ENCODE peak calls at places on chromosome 3, in seven cellular contexts. One of them, this sample, is unnamed.

GRCh38 chr3:123883656-123884257 is 375 bp downstream of the MYLK start:
- DNase-seq in iPS DF 6.9: no peak
- DNase-seq in keratinocyte: no peak
- DNase-seq in NT2/D1: no peak
- DNase-seq in Panc1: no peak
- DNase-seq in psoas muscle: no peak
- DNase-seq in cardiac muscle cell: peak; percentile 13
- DNase-seq in this sample: peak; percentile 67

GRCh38 chr3:194386610-194387009 is 12.5 kb downstream of the GP5 start:
- DNase-seq in psoas muscle: no peak
- DNase-seq in NT2/D1: no peak
- DNase-seq in keratinocyte: no peak
- DNase-seq in iPS DF 6.9: no peak
- DNase-seq in cardiac muscle cell: no peak
- DNase-seq in Panc1: no peak
- DNase-seq in this sample: peak; percentile 12

GRCh38 chr3:101886626-101887025 is 37.3 kb downstream of the NFKBIZ start:
- DNase-seq in NT2/D1: no peak
- DNase-seq in iPS DF 6.9: no peak
- DNase-seq in cardiac muscle cell: no peak
- DNase-seq in Panc1: no peak
- DNase-seq in keratinocyte: peak; percentile 35
- DNase-seq in psoas muscle: no peak
- DNase-seq in this sample: no peak

GRCh38 chr3:78918361-78919020 is 849.3 kb downstream of the ROBO1 start:
- DNase-seq in cardiac muscle cell: peak; percentile 24
- DNase-seq in keratinocyte: no peak
- DNase-seq in iPS DF 6.9: no peak
- DNase-seq in Panc1: no peak
- DNase-seq in NT2/D1: no peak
- DNase-seq in psoas muscle: no peak
- DNase-seq in this sample: no peak

GRCh38 chr3:64648927-64649906 is 38.6 kb downstream of the ADAMTS9 start:
- DNase-seq in keratinocyte: no peak
- DNase-seq in NT2/D1: no peak
- DNase-seq in cardiac muscle cell: no peak
- DNase-seq in iPS DF 6.9: no peak
- DNase-seq in psoas muscle: no peak
- DNase-seq in Panc1: no peak
- DNase-seq in this sample: no peak

GRCh38 chr3:192833177-192833890 is 84.3 kb downstream of the MB21D2 start:
- DNase-seq in NT2/D1: no peak
- DNase-seq in iPS DF 6.9: no peak
- DNase-seq in Panc1: no peak
- DNase-seq in cardiac muscle cell: peak; percentile 77
- DNase-seq in keratinocyte: no peak
- DNase-seq in psoas muscle: no peak
- DNase-seq in this sample: no peak

GRCh38 chr3:37826933-37827332 is 34.7 kb upstream of the CTDSPL start:
- DNase-seq in cardiac muscle cell: no peak
- DNase-seq in keratinocyte: no peak
- DNase-seq in psoas muscle: no peak
- DNase-seq in NT2/D1: no peak
- DNase-seq in Panc1: no peak
- DNase-seq in iPS DF 6.9: no peak
- DNase-seq in this sample: no peak

GRCh38 chr3:119508172-119508845 is 10.0 kb downstream of the TIMMDC1 start:
- DNase-seq in psoas muscle: no peak
- DNase-seq in Panc1: no peak
- DNase-seq in keratinocyte: no peak
- DNase-seq in cardiac muscle cell: no peak
- DNase-seq in NT2/D1: no peak
- DNase-seq in iPS DF 6.9: no peak
- DNase-seq in this sample: no peak

GRCh38 chr3:126998320-126998719 is 15.4 kb downstream of the PLXNA1 start:
- DNase-seq in NT2/D1: no peak
- DNase-seq in psoas muscle: no peak
- DNase-seq in Panc1: no peak
- DNase-seq in keratinocyte: no peak
- DNase-seq in iPS DF 6.9: no peak
- DNase-seq in cardiac muscle cell: no peak
- DNase-seq in this sample: no peak

GRCh38 chr3:109563149-109563548 is 225.8 kb upstream of the DPPA4 start:
- DNase-seq in cardiac muscle cell: no peak
- DNase-seq in Panc1: no peak
- DNase-seq in keratinocyte: no peak
- DNase-seq in psoas muscle: no peak
- DNase-seq in iPS DF 6.9: no peak
- DNase-seq in NT2/D1: no peak
- DNase-seq in this sample: no peak

DNA sequence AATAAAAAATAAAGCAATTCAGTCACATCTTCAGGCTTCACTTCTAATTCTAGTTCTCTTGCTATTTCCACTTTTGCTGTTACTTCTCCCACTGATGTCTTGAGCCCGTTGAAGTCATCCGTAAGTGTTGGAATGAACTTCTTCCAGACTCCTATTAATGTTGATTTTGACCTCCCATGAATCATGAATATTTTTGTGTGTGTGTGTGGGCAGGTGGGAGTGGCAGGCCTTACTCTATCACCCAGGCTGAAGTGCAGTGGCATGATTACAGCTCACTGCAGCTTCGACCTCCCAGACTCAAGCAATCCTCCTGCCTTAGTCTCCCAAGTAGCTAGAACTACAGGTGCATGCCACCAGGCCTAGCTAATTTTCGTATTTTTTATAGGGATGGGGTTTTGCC is 10.7 kb downstream of the USP4 start:
- DNase-seq in cardiac muscle cell: no peak
- DNase-seq in psoas muscle: no peak
- DNase-seq in Panc1: no peak
- DNase-seq in keratinocyte: no peak
- DNase-seq in iPS DF 6.9: no peak
- DNase-seq in NT2/D1: no peak
- DNase-seq in this sample: no peak
- H3K36me3 ChIP-seq in cardiac muscle cell: peaks cover 42% of the 10 kb centered on the region
- H3K36me3 ChIP-seq in psoas muscle: peaks cover 100% of the 10 kb centered on the region
- H3K36me3 ChIP-seq in Panc1: peaks cover 5% of the 10 kb centered on the region
- H3K36me3 ChIP-seq in keratinocyte: peaks cover 27% of the 10 kb centered on the region
- H3K36me3 ChIP-seq in iPS DF 6.9: peaks cover 16% of the 10 kb centered on the region
- H3K36me3 ChIP-seq in NT2/D1: peaks cover 74% of the 10 kb centered on the region
- H3K36me3 ChIP-seq in this sample: peaks cover 15% of the 10 kb centered on the region

GRCh38 chr3:129723558-129724324 is 117.3 kb upstream of the PLXND1 start:
- DNase-seq in iPS DF 6.9: no peak
- DNase-seq in keratinocyte: no peak
- DNase-seq in cardiac muscle cell: peak; percentile 94
- DNase-seq in psoas muscle: no peak
- DNase-seq in Panc1: no peak
- DNase-seq in NT2/D1: no peak
- DNase-seq in this sample: no peak
- H3K4me3 ChIP-seq in iPS DF 6.9: no peak overlapping the region
- H3K4me3 ChIP-seq in keratinocyte: peak overlapping the region; percentile 47
- H3K4me3 ChIP-seq in cardiac muscle cell: no peak overlapping the region
- H3K4me3 ChIP-seq in psoas muscle: peak overlapping the region; percentile 65
- H3K4me3 ChIP-seq in Panc1: no peak overlapping the region
- H3K4me3 ChIP-seq in NT2/D1: no peak overlapping the region
- H3K4me3 ChIP-seq in this sample: no peak overlapping the region

DNA sequence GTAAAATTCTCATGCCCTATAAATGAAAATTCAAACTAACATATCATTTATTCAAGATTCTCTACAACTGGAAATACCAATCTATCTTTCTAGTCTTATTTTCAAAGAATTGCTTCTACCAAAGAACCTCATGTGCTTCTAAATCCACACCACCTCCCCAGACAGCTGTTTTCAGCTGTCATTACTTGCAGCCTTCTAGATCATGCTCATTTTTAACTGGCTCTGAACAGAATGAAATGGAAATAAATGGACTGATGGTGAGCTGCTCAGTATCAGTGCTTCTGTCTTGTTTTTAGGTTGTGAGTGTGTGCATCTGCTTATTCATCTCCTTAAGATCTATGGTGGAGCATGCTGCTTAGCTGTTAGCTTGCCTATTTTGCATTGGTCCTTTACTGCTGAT is 29.4 kb downstream of the GOLGB1 start:
- DNase-seq in NT2/D1: no peak
- DNase-seq in psoas muscle: no peak
- DNase-seq in iPS DF 6.9: no peak
- DNase-seq in keratinocyte: no peak
- DNase-seq in Panc1: no peak
- DNase-seq in cardiac muscle cell: no peak
- DNase-seq in this sample: no peak
- H3K36me3 ChIP-seq in NT2/D1: peaks cover 95% of the 10 kb centered on the region
- H3K36me3 ChIP-seq in psoas muscle: peaks cover 100% of the 10 kb centered on the region
- H3K36me3 ChIP-seq in iPS DF 6.9: no peaks in the 10 kb centered on the region
- H3K36me3 ChIP-seq in keratinocyte: peaks cover 34% of the 10 kb centered on the region
- H3K36me3 ChIP-seq in Panc1: peaks cover 24% of the 10 kb centered on the region
- H3K36me3 ChIP-seq in cardiac muscle cell: peaks cover 61% of the 10 kb centered on the region
- H3K36me3 ChIP-seq in this sample: peaks cover 24% of the 10 kb centered on the region

DNA sequence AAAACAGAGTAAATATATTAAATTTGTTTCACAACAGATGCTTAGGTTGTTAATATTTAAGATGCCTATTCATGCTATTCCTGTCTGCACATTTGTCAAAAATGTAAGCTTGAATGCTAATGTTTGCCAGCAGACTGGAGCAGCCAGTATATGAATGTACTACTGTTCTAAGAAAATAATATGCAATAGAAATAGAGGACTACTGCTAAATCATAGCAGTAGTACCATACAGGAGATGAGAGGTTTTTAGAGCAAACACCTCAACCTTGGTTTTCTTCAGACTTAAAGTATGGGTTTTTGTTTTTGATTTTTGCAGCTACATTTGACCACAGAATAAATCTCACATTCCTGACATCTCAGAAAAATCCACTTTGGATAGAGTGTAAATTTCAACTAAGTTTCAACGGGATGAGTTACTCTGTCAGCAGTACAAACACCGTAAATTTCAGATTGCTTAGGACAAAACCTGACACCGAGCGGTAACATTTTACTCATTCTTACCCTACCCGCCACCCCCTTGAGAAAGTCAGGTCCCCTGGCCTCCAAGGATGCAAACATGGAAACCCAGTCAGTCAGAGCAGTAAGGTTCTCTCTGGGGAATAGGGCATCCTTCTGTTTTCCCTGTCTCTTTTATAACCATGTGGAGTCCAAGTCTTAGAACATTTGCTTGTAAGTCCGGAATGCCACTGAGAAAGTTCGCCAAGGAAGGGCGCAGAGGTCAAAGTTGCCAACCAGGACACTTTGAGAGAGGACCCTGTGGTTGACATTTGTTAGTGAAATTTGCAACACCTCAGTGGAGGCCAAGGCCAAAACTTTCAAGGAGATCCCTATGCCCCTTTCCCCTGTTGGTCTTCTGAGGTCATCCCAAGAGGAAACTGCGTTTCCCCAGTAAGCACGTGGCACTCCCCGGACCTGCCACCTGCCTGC is 17.9 kb upstream of the SATB1 start:
- DNase-seq in keratinocyte: no peak
- DNase-seq in psoas muscle: no peak
- DNase-seq in iPS DF 6.9: no peak
- DNase-seq in Panc1: no peak
- DNase-seq in cardiac muscle cell: no peak
- DNase-seq in NT2/D1: no peak
- DNase-seq in this sample: peak; percentile 27
- H3K4me3 ChIP-seq in keratinocyte: no peak overlapping the region
- H3K4me3 ChIP-seq in psoas muscle: peak overlapping the region; percentile 71
- H3K4me3 ChIP-seq in iPS DF 6.9: peak overlapping the region; percentile 57
- H3K4me3 ChIP-seq in Panc1: no peak overlapping the region
- H3K4me3 ChIP-seq in cardiac muscle cell: peak overlapping the region; percentile 87
- H3K4me3 ChIP-seq in NT2/D1: peak overlapping the region; percentile 60
- H3K4me3 ChIP-seq in this sample: peak overlapping the region; percentile 66

This sample was measured in H7.